ENCODE peak calls at places on chromosome 3, in eight cellular contexts. P, B, M, N, X, G, Q and D are unnamed samples.

GRCh38 chr3:102123590-102124190 is 274.4 kb downstream of the NFKBIZ start:
- DNase-seq in P (no peak), B (no peak), M (no peak), N (no peak), X (no peak), G (no peak), Q (no peak), D (no peak)

GRCh38 chr3:125116311-125117069 is 60.7 kb upstream of the HEG1 start:
- DNase-seq in P (no peak), B (no peak), M (no peak), N (no peak), X (no peak), G (no peak), Q (no peak), D (peak; percentile 65)

GRCh38 chr3:193974147-193974546 is 161.8 kb upstream of the HES1 start:
- DNase-seq in P (no peak), B (no peak), M (no peak), N (no peak), X (no peak), G (no peak), Q (no peak), D (peak; percentile 9)

GRCh38 chr3:34361921-34362320 is 563.5 kb downstream of the PDCD6IP start:
- DNase-seq in P (no peak), B (no peak), M (no peak), N (no peak), X (peak; percentile 58), G (peak; percentile 4), Q (no peak), D (no peak)

GRCh38 chr3:189967254-189967865 is 153.3 kb downstream of the P3H2 start:
- DNase-seq in P (no peak), B (no peak), M (no peak), N (peak; percentile 21), X (peak; percentile 77), G (no peak), Q (no peak), D (no peak)

GRCh38 chr3:147336543-147337278 is 69.6 kb downstream of the ZIC4 start:
- DNase-seq in P (no peak), B (no peak), M (no peak), N (no peak), X (no peak), G (no peak), Q (no peak), D (no peak)

GRCh38 chr3:131326307-131326706 is 55.3 kb upstream of the NUDT16 start:
- DNase-seq in P (no peak), B (no peak), M (no peak), N (no peak), X (no peak), G (no peak), Q (no peak), D (no peak)

GRCh38 chr3:43090238-43090637 is 15.6 kb downstream of the POMGNT2 start:
- DNase-seq in P (no peak), B (no peak), M (no peak), N (no peak), X (no peak), G (no peak), Q (no peak), D (no peak)

GRCh38 chr3:129783470-129783869 is 110.0 kb downstream of the TMCC1 start:
- DNase-seq in P (no peak), B (no peak), M (no peak), N (no peak), X (no peak), G (no peak), Q (no peak), D (no peak)